ENCODE peak calls at places on chromosomes 2 and 18, in six cellular contexts. Q is NT2/D1, W is fibroblast of pulmonary artery, L is cardiac fibroblast, H is prostate gland, S is right cardiac atrium. V is an unnamed sample.

GRCh38 chr2:156306821-156307220 is 25.7 kb downstream of the NR4A2 start:
- DNase-seq in W (no peak), Q (no peak), L (no peak), S (no peak), H (no peak), V (no peak)

GRCh38 chr2:181886192-181886591 is 5.3 kb upstream of the ITPRID2 start:
- DNase-seq in L (no peak), S (no peak), Q (no peak), W (no peak), H (no peak), V (no peak)

GRCh38 chr2:241030883-241031282 is 32.5 kb downstream of the SNED1 start:
- DNase-seq in H (no peak), L (no peak), S (no peak), Q (no peak), W (no peak), V (no peak)

GRCh38 chr18:25464211-25464610 is 112.2 kb upstream of the ZNF521 start:
- DNase-seq in H (no peak), W (peak; percentile 3), L (no peak), Q (no peak), S (no peak), V (no peak)

GRCh38 chr2:160015746-160016145 is 46.7 kb downstream of the PLA2R1 start:
- DNase-seq in S (no peak), W (no peak), Q (no peak), H (no peak), L (peak; percentile 5), V (no peak)

GRCh38 chr2:117774716-117775115 is 39.8 kb upstream of the DDX18 start:
- DNase-seq in L (no peak), H (no peak), W (no peak), S (no peak), Q (no peak), V (no peak)

GRCh38 chr18:59691046-59691395 is 6.2 kb downstream of the CCBE1 start:
- DNase-seq in H (no peak), Q (no peak), L (peak; percentile 42), S (no peak), W (peak; percentile 79), V (no peak)

GRCh38 chr18:79760348-79760747 is 37.4 kb upstream of the KCNG2 start:
- DNase-seq in W (no peak), Q (no peak), H (no peak), S (no peak), L (no peak), V (no peak)

GRCh38 chr2:120586507-120587283 is 149.0 kb upstream of the GLI2 start:
- DNase-seq in W (no peak), Q (no peak), L (no peak), H (no peak), S (peak; percentile 61), V (no peak)
- H3K4me3 ChIP-seq in W (no peak overlapping the region), Q (peak overlapping the region; percentile 34), L (no peak overlapping the region), H (no peak overlapping the region), S (peak overlapping the region; percentile 1), V (no peak overlapping the region)

DNA sequence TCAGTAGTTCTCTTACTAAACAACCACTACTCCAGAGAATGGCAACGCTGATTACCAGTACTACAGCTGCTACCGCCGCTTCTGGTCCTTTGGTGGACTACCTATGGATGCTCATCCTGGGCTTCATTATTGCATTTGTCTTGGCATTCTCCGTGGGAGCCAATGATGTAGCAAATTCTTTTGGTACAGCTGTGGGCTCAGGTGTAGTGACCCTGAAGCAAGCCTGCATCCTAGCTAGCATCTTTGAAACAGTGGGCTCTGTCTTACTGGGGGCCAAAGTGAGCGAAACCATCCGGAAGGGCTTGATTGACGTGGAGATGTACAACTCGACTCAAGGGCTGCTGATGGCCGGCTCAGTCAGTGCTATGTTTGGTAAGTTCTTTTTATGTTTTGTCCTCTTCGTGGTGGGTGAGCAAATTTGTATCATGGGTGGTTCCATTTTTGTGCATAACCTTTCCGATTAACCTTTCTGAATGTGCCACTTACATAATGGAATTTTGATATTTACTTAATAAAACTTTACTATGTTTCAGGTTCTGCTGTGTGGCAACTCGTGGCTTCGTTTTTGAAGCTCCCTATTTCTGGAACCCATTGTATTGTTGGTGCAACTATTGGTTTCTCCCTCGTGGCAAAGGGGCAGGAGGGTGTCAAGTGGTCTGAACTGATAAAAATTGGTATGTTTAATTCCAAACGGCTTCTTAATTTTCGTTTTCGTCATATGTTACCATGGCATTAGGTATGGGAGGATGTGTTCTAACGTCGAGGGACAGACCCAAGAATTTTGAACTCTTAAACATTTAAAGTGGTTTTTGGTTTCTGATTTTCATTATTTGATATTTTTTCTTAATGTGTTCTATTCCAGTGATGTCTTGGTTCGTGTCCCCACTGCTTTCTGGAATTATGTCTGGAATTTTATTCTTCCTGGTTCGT is 1.3 kb downstream of the SLC20A1 start:
- DNase-seq in L (no peak), S (no peak), Q (no peak), H (no peak), W (no peak), V (no peak)
- H3K4me3 ChIP-seq in L (peak overlapping the region; percentile 88), S (peak overlapping the region; percentile 75), Q (peak overlapping the region; percentile 87), H (peak overlapping the region; percentile 58), W (peak overlapping the region; percentile 82), V (no peak overlapping the region)

DNA sequence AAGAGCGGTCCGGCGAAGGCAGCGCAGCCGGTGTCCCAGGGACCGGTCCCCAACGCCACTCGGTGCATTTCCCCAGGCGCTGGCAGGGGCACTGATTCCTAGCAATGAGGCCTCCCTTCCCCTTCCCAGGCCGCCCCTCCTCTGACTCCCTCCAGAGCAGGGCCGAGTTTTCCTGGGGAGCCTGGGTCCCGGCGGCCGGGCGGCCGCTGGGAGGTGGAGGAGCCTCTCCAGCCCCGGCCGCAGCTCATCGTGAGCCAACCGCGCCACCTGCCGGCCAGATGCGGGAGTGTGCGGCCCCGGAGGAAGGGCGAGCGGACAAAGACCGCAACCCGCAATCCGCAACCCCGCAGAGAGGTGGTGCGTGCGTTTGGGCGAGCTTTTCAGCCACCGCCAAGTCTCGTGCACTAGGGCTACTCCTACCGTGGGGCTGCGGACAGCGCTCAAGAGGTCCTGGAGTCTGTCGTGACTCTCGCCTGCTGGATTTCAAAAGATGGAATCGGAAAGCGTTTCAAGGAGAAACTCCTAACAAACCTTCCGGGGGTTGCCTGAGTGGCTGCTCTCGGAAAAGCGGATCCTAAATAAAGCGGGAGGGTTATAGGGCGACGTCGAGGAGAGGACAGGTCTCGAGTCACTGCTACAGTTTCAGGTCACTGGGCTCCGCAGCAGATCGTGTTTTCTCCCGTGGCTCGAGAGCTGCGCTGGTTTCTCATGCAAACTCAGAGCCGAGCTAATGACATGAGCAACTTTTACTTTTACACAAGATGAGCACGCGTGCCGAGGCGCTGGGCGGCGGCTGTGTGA is 1.5 kb upstream of the EPHA4 start:
- DNase-seq in L (peak; percentile 79), S (peak; percentile 94), Q (peak; percentile 79), H (peak; percentile 83), W (peak; percentile 70), V (peak; percentile 98)
- H3K4me3 ChIP-seq in L (peak overlapping the region; percentile 61), S (peak overlapping the region; percentile 96), Q (peak overlapping the region; percentile 67), H (peak overlapping the region; percentile 61), W (peak overlapping the region; percentile 67), V (peak overlapping the region; percentile 46)

DNA sequence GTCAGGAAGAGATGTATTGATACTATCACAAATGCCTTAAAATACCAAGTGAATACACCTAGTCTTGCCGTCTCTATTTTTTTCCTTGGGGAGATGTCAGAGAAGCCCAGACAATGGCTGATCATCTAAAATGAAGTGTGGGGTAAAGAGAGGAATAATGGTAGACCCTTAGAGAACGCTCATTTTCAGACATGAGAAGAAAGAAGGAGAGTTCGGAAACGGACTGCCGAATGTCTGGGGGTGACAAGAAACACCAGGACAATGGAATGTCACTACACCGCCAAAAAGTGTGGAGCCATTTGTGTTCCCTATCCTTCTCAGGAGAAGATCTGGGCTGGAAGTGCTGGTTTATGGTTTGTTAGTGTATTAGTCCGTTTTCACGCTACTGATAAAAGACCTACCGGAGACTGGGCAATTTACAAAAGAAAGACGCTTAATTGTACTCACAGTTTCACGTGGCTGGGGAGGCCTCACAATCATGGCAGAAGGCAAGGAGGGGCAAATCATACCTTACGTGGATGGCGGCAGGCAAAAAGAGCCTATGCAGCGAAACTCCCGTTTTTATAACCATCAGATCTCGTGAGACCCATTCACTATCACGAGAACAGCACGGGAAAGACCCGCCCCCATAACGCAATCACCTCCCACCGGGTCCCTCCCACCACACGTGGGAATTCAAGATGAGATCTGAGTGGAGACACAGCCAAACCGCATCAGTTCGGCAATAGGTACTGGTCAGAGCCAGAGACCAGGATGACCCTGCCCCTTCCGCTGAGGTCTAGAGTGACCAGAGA is 743.7 kb downstream of the GALR1 start:
- DNase-seq in H (no peak), L (no peak), W (no peak), S (no peak), Q (no peak), V (no peak)
- H3K4me3 ChIP-seq in H (no peak overlapping the region), L (no peak overlapping the region), W (no peak overlapping the region), S (no peak overlapping the region), Q (no peak overlapping the region), V (no peak overlapping the region)

DNA sequence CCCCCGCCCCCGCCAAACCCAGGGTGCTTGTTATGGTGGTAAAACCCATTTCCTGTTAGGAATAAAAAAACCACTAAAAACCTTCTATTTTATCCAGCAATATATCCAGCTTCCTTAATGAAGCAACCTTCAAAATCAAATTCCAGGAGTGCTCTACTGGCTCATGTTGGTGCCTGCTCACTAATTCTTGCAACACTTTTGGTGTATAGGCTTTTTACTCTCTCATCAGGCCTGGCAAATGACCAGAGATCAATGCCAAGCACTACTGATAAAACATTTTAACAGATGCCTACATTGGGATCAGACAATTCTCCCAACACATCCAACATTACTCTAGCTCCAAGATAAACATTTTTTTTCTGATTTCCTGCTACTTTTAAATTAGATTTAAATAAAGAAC is 312.4 kb downstream of the KCNJ3 start:
- DNase-seq in W (no peak), Q (no peak), S (no peak), L (no peak), H (no peak), V (no peak)
- H3K4me3 ChIP-seq in W (no peak overlapping the region), Q (no peak overlapping the region), S (no peak overlapping the region), L (no peak overlapping the region), H (no peak overlapping the region), V (no peak overlapping the region)

GRCh38 chr2:113896791-113897190 is 6.9 kb downstream of the ACTR3 start:
- DNase-seq in L (peak; percentile 56), H (no peak), W (peak; percentile 46), S (no peak), Q (no peak), V (no peak)

GRCh38 chr2:113895301-113895700 is 5.4 kb downstream of the ACTR3 start:
- DNase-seq in Q (no peak), H (no peak), W (no peak), L (no peak), S (no peak), V (no peak)

GRCh38 chr2:113899166-113899565 is 9.3 kb downstream of the ACTR3 start:
- DNase-seq in W (no peak), Q (no peak), S (no peak), L (no peak), H (no peak), V (no peak)

GRCh38 chr2:113894156-113894743 is 4.4 kb downstream of the ACTR3 start:
- DNase-seq in H (peak; percentile 35), W (peak; percentile 96), Q (no peak), L (peak; percentile 93), S (no peak), V (no peak)

DNA sequence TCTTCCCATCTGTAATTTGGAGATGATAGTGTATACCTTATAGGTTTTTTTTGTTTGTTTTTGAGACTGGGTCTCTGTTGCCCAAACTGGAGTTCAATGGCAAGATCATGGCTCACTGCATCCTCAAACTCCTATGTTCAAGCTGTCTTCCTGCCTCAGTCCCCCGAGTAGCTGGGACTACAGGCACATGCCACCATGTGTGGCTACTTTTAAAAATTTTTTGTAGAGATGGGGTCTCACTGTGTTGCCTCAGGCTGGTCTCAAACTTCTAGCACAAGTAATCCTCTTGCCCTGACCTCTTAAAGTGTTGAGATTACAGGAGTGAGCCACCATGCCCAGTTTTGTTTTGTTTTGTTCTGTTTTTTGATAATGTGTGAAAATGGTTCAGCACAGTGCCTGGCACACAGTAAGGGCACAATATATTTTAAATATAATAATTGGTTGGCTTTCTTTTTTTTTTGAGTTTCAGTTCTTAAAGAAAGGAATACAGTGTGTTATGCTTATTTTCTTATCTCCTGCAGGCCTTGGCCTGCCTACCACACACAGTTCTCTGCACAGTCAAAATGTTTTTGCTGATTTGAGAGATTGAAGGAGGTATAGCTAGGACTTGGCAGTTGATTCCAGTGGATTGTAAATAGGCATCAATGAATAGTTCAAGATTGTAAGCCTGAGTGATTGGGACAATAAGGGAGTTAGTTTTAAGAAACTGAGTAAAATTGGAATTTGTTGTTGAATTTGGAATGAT is 6.1 kb downstream of the ACTR3 start:
- DNase-seq in Q (no peak), H (no peak), L (no peak), S (no peak), W (no peak), V (no peak)
- H3K4me3 ChIP-seq in Q (no peak overlapping the region), H (no peak overlapping the region), L (no peak overlapping the region), S (no peak overlapping the region), W (no peak overlapping the region), V (no peak overlapping the region)